ENCODE peak calls at places on chromosomes 12 and 14, in eight cellular contexts. One of them, this sample, is unnamed.

GRCh38 chr14:77314539-77314938 is 6.1 kb downstream of the POMT2 start:
- DNase-seq in astrocyte: no peak
- DNase-seq in NCI-H1092: no peak
- DNase-seq in GM12891: no peak
- DNase-seq in lower leg skin: peak; percentile 76
- DNase-seq in activated T-helper 1 cell treated with Interleukin-2 at 50 U/mL for 16 hours: no peak
- DNase-seq in stimulated activated CD4-positive, alpha-beta T cell treated with anti-CD3 and anti-CD28 coated beads, Interleukin-2, amount 100 ng/mL, for 48 hours: no peak
- DNase-seq in natural killer cell: no peak
- DNase-seq in this sample: no peak

GRCh38 chr14:30194769-30195168 is 267.1 kb upstream of the PRKD1 start:
- DNase-seq in astrocyte: peak; percentile 93
- DNase-seq in NCI-H1092: no peak
- DNase-seq in GM12891: no peak
- DNase-seq in lower leg skin: no peak
- DNase-seq in activated T-helper 1 cell treated with Interleukin-2 at 50 U/mL for 16 hours: no peak
- DNase-seq in stimulated activated CD4-positive, alpha-beta T cell treated with anti-CD3 and anti-CD28 coated beads, Interleukin-2, amount 100 ng/mL, for 48 hours: no peak
- DNase-seq in natural killer cell: no peak
- DNase-seq in this sample: peak; percentile 90

GRCh38 chr14:23366163-23366921 is 1.4 kb upstream of the EFS start:
- DNase-seq in astrocyte: peak; percentile 68
- DNase-seq in NCI-H1092: no peak
- DNase-seq in GM12891: no peak
- DNase-seq in lower leg skin: peak; percentile 91
- DNase-seq in activated T-helper 1 cell treated with Interleukin-2 at 50 U/mL for 16 hours: no peak
- DNase-seq in stimulated activated CD4-positive, alpha-beta T cell treated with anti-CD3 and anti-CD28 coated beads, Interleukin-2, amount 100 ng/mL, for 48 hours: no peak
- DNase-seq in natural killer cell: no peak
- DNase-seq in this sample: peak; percentile 78

GRCh38 chr12:19053218-19053617 is 76.3 kb upstream of the PLEKHA5 start:
- DNase-seq in astrocyte: no peak
- DNase-seq in NCI-H1092: no peak
- DNase-seq in GM12891: no peak
- DNase-seq in lower leg skin: no peak
- DNase-seq in activated T-helper 1 cell treated with Interleukin-2 at 50 U/mL for 16 hours: no peak
- DNase-seq in stimulated activated CD4-positive, alpha-beta T cell treated with anti-CD3 and anti-CD28 coated beads, Interleukin-2, amount 100 ng/mL, for 48 hours: no peak
- DNase-seq in natural killer cell: no peak
- DNase-seq in this sample: no peak

GRCh38 chr12:12221560-12221959 is 45.3 kb downstream of the LRP6 start:
- DNase-seq in astrocyte: no peak
- DNase-seq in NCI-H1092: no peak
- DNase-seq in GM12891: no peak
- DNase-seq in lower leg skin: no peak
- DNase-seq in activated T-helper 1 cell treated with Interleukin-2 at 50 U/mL for 16 hours: no peak
- DNase-seq in stimulated activated CD4-positive, alpha-beta T cell treated with anti-CD3 and anti-CD28 coated beads, Interleukin-2, amount 100 ng/mL, for 48 hours: no peak
- DNase-seq in natural killer cell: no peak
- DNase-seq in this sample: no peak

GRCh38 chr14:54420478-54421116 is 20.6 kb downstream of the CNIH1 start:
- DNase-seq in astrocyte: peak; percentile 31
- DNase-seq in NCI-H1092: no peak
- DNase-seq in GM12891: no peak
- DNase-seq in lower leg skin: no peak
- DNase-seq in activated T-helper 1 cell treated with Interleukin-2 at 50 U/mL for 16 hours: no peak
- DNase-seq in stimulated activated CD4-positive, alpha-beta T cell treated with anti-CD3 and anti-CD28 coated beads, Interleukin-2, amount 100 ng/mL, for 48 hours: no peak
- DNase-seq in natural killer cell: no peak
- DNase-seq in this sample: peak; percentile 63

GRCh38 chr12:113860950-113861349 is 105.2 kb downstream of the RBM19 start:
- DNase-seq in astrocyte: peak; percentile 95
- DNase-seq in NCI-H1092: no peak
- DNase-seq in GM12891: no peak
- DNase-seq in lower leg skin: no peak
- DNase-seq in activated T-helper 1 cell treated with Interleukin-2 at 50 U/mL for 16 hours: no peak
- DNase-seq in stimulated activated CD4-positive, alpha-beta T cell treated with anti-CD3 and anti-CD28 coated beads, Interleukin-2, amount 100 ng/mL, for 48 hours: no peak
- DNase-seq in natural killer cell: no peak
- DNase-seq in this sample: peak; percentile 96

GRCh38 chr12:52151859-52152783 is 39.7 kb downstream of the KRT80 start:
- DNase-seq in astrocyte: no peak
- DNase-seq in NCI-H1092: no peak
- DNase-seq in GM12891: peak; percentile 86
- DNase-seq in lower leg skin: peak; percentile 97
- DNase-seq in activated T-helper 1 cell treated with Interleukin-2 at 50 U/mL for 16 hours: peak; percentile 58
- DNase-seq in stimulated activated CD4-positive, alpha-beta T cell treated with anti-CD3 and anti-CD28 coated beads, Interleukin-2, amount 100 ng/mL, for 48 hours: peak; percentile 60
- DNase-seq in natural killer cell: peak; percentile 66
- DNase-seq in this sample: peak; percentile 47

GRCh38 chr12:108804361-108804949 is 52.9 kb downstream of the SSH1 start:
- DNase-seq in astrocyte: peak; percentile 92
- DNase-seq in NCI-H1092: no peak
- DNase-seq in GM12891: no peak
- DNase-seq in lower leg skin: peak; percentile 90
- DNase-seq in activated T-helper 1 cell treated with Interleukin-2 at 50 U/mL for 16 hours: no peak
- DNase-seq in stimulated activated CD4-positive, alpha-beta T cell treated with anti-CD3 and anti-CD28 coated beads, Interleukin-2, amount 100 ng/mL, for 48 hours: no peak
- DNase-seq in natural killer cell: no peak
- DNase-seq in this sample: peak; percentile 98

GRCh38 chr14:60805881-60806569 is 71.5 kb downstream of the MNAT1 start:
- DNase-seq in astrocyte: peak; percentile 67
- DNase-seq in NCI-H1092: no peak
- DNase-seq in GM12891: no peak
- DNase-seq in lower leg skin: no peak
- DNase-seq in activated T-helper 1 cell treated with Interleukin-2 at 50 U/mL for 16 hours: no peak
- DNase-seq in stimulated activated CD4-positive, alpha-beta T cell treated with anti-CD3 and anti-CD28 coated beads, Interleukin-2, amount 100 ng/mL, for 48 hours: no peak
- DNase-seq in natural killer cell: no peak
- DNase-seq in this sample: peak; percentile 73

GRCh38 chr14:93008381-93008780 is 85.4 kb downstream of the CHGA start:
- DNase-seq in astrocyte: peak; percentile 47
- DNase-seq in NCI-H1092: no peak
- DNase-seq in GM12891: no peak
- DNase-seq in lower leg skin: no peak
- DNase-seq in activated T-helper 1 cell treated with Interleukin-2 at 50 U/mL for 16 hours: no peak
- DNase-seq in stimulated activated CD4-positive, alpha-beta T cell treated with anti-CD3 and anti-CD28 coated beads, Interleukin-2, amount 100 ng/mL, for 48 hours: no peak
- DNase-seq in natural killer cell: no peak
- DNase-seq in this sample: peak; percentile 64

This sample was measured in fibroblast of lung.